ENCODE peak calls at places on chromosome 15, in eight cellular contexts. U, O, M, F, S, Y, R and W are unnamed samples.

GRCh38 chr15:93730724-93731123 is 500.6 kb upstream of the MCTP2 start:
- DNase-seq in U (no peak), O (no peak), M (no peak), F (no peak), S (no peak), Y (no peak), R (no peak), W (no peak)

GRCh38 chr15:54575586-54575985 is 597.3 kb downstream of the UNC13C start:
- DNase-seq in U (no peak), O (no peak), M (no peak), F (no peak), S (no peak), Y (no peak), R (no peak), W (no peak)

GRCh38 chr15:63922551-63923315 is 89.0 kb upstream of the HERC1 start:
- DNase-seq in U (no peak), O (no peak), M (no peak), F (no peak), S (no peak), Y (no peak), R (no peak), W (no peak)

GRCh38 chr15:65092046-65092770 is 15.7 kb downstream of the KBTBD13 start:
- DNase-seq in U (no peak), O (no peak), M (no peak), F (no peak), S (no peak), Y (no peak), R (no peak), W (no peak)

GRCh38 chr15:65371976-65372786 is 5.6 kb downstream of the IGDCC3 start:
- DNase-seq in U (no peak), O (no peak), M (no peak), F (no peak), S (no peak), Y (no peak), R (no peak), W (no peak)

GRCh38 chr15:38555686-38556334 is 8.8 kb downstream of the RASGRP1 start:
- DNase-seq in U (no peak), O (no peak), M (no peak), F (no peak), S (peak), Y (no peak), R (no peak), W (no peak)

GRCh38 chr15:25812845-25813244 is 50.3 kb downstream of the ATP10A start:
- DNase-seq in U (no peak), O (no peak), M (no peak), F (no peak), S (no peak), Y (no peak), R (no peak), W (no peak)

GRCh38 chr15:60972866-60973265 is 256.2 kb downstream of the RORA start:
- DNase-seq in U (no peak), O (no peak), M (no peak), F (no peak), S (no peak), Y (no peak), R (peak), W (no peak)

GRCh38 chr15:71973366-71973765 is 144.6 kb downstream of the MYO9A start:
- DNase-seq in U (no peak), O (no peak), M (no peak), F (no peak), S (no peak), Y (no peak), R (no peak), W (no peak)

GRCh38 chr15:74414081-74414580 is 19.6 kb downstream of the SEMA7A start:
- DNase-seq in U (no peak), O (no peak), M (no peak), F (no peak), S (no peak), Y (no peak), R (no peak), W (no peak)

GRCh38 chr15:33955945-33956344 is 12.4 kb upstream of the CHRM5 start:
- DNase-seq in U (no peak), O (no peak), M (no peak), F (no peak), S (no peak), Y (no peak), R (no peak), W (no peak)

GRCh38 chr15:23823508-23823907 is 136.4 kb upstream of the NDN start:
- DNase-seq in U (no peak), O (peak), M (no peak), F (no peak), S (no peak), Y (no peak), R (no peak), W (no peak)

GRCh38 chr15:67115567-67115966 is 50.2 kb downstream of the SMAD3 start:
- DNase-seq in U (no peak), O (no peak), M (no peak), F (no peak), S (no peak), Y (no peak), R (no peak), W (no peak)

GRCh38 chr15:101240364-101240763 is 11.5 kb downstream of the CHSY1 start:
- DNase-seq in U (no peak), O (no peak), M (no peak), F (no peak), S (no peak), Y (no peak), R (no peak), W (no peak)

GRCh38 chr15:96037584-96037983 is 292.9 kb upstream of the NR2F2 start:
- DNase-seq in U (no peak), O (peak), M (no peak), F (no peak), S (no peak), Y (no peak), R (no peak), W (no peak)

GRCh38 chr15:60070838-60071493 is 66.9 kb downstream of the FOXB1 start:
- DNase-seq in U (no peak), O (no peak), M (no peak), F (no peak), S (peak), Y (peak), R (peak), W (no peak)

GRCh38 chr15:68789921-68790575 is 30.6 kb downstream of the ANP32A start:
- DNase-seq in U (no peak), O (no peak), M (no peak), F (no peak), S (no peak), Y (no peak), R (no peak), W (no peak)

GRCh38 chr15:71424765-71425164 is 309.5 kb downstream of the THSD4 start:
- DNase-seq in U (no peak), O (no peak), M (no peak), F (no peak), S (no peak), Y (no peak), R (no peak), W (no peak)